ENCODE peak calls at places on chromosomes 5 and 9, in nine cellular contexts. M is tibial artery, B is PC-9, A is Peyer's patch, L is spleen, G is skeletal muscle cell, O is SJSA1, P is astrocyte, I is mesendoderm. Q is an unnamed sample.

GRCh38 chr5:16596541-16596940 is 20.3 kb downstream of the RETREG1 start:
- DNase-seq in I (no peak), O (no peak), G (no peak), B (no peak), M (no peak), P (peak), L (no peak), A (no peak), Q (no peak)

GRCh38 chr9:132641216-132641615 is 28.6 kb downstream of the DDX31 start:
- DNase-seq in O (no peak), A (no peak), G (no peak), M (no peak), B (no peak), P (no peak), L (no peak), I (no peak), Q (no peak)

GRCh38 chr5:69024241-69024651 is 69.6 kb upstream of the SLC30A5 start:
- DNase-seq in A (no peak), L (no peak), M (no peak), O (no peak), P (peak), G (no peak), B (peak), I (peak), Q (no peak)

GRCh38 chr9:69919461-69920061 is 98.9 kb downstream of the CFAP95 start:
- DNase-seq in B (peak), M (no peak), I (peak), O (no peak), P (peak), L (no peak), A (no peak), G (no peak), Q (no peak)

GRCh38 chr5:153896701-153897100 is 142.0 kb downstream of the FAM114A2 start:
- DNase-seq in B (no peak), M (peak), O (no peak), I (no peak), L (no peak), P (peak), G (peak), A (no peak), Q (no peak)

GRCh38 chr9:134271338-134272301 is 54.6 kb upstream of the RXRA start:
- DNase-seq in P (no peak), G (no peak), B (no peak), L (no peak), A (no peak), M (no peak), I (no peak), O (no peak), Q (no peak)

GRCh38 chr5:10123254-10123989 is 126.3 kb downstream of the ATPSCKMT start:
- DNase-seq in B (no peak), L (no peak), O (peak), M (no peak), P (no peak), G (no peak), I (no peak), A (no peak), Q (no peak)

GRCh38 chr5:36657563-36657995 is 51.2 kb downstream of the SLC1A3 start:
- DNase-seq in P (peak), L (no peak), I (no peak), G (peak), B (no peak), O (peak), M (peak), A (no peak), Q (peak)

GRCh38 chr9:33374634-33375237 is 27.6 kb downstream of the AQP7 start:
- DNase-seq in M (peak), A (peak), B (peak), G (peak), L (peak), P (peak), I (peak), O (peak), Q (peak)

GRCh38 chr5:17415282-17415681 is 82.7 kb upstream of the TAF11L2 start:
- DNase-seq in M (no peak), G (no peak), B (no peak), L (peak), A (no peak), O (no peak), I (peak), P (no peak), Q (no peak)

GRCh38 chr5:50325237-50325832 is 115.8 kb downstream of the EMB start:
- DNase-seq in G (no peak), I (peak), B (no peak), A (no peak), P (peak), L (no peak), M (no peak), O (no peak), Q (no peak)

GRCh38 chr9:107605041-107605440 is 115.5 kb upstream of the KLF4 start:
- DNase-seq in M (no peak), O (no peak), L (no peak), P (no peak), A (no peak), G (no peak), I (peak), B (no peak), Q (no peak)
- H3K4me3 ChIP-seq in M (no peak), O (no peak), L (no peak), P (no peak), A (no peak), G (no peak), I (no peak), B (no peak), Q (no peak)

DNA sequence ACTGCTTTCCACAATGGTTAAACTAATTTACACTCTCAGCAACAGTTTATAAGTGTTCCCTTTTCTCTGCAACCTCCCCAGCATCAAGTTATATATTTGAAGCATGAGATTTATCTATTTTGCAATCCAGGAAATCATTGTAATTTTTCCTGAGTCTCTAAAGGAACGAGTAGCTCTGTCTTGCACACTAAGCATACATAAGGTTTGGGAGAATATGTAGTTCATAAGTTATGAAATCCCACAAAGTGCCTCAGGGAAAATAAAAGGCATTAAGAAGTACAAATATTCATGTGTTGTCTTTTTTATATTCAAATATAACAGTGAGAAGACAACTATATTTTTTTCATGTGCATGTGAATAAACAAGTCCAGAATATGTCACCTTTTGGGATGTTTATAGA is 377.1 kb upstream of the RORB start:
- DNase-seq in B (no peak), L (no peak), M (no peak), A (no peak), I (no peak), P (no peak), G (no peak), O (no peak), Q (no peak)
- H3K4me3 ChIP-seq in B (no peak), L (no peak), M (no peak), A (no peak), I (no peak), P (no peak), G (no peak), O (no peak), Q (no peak)

DNA sequence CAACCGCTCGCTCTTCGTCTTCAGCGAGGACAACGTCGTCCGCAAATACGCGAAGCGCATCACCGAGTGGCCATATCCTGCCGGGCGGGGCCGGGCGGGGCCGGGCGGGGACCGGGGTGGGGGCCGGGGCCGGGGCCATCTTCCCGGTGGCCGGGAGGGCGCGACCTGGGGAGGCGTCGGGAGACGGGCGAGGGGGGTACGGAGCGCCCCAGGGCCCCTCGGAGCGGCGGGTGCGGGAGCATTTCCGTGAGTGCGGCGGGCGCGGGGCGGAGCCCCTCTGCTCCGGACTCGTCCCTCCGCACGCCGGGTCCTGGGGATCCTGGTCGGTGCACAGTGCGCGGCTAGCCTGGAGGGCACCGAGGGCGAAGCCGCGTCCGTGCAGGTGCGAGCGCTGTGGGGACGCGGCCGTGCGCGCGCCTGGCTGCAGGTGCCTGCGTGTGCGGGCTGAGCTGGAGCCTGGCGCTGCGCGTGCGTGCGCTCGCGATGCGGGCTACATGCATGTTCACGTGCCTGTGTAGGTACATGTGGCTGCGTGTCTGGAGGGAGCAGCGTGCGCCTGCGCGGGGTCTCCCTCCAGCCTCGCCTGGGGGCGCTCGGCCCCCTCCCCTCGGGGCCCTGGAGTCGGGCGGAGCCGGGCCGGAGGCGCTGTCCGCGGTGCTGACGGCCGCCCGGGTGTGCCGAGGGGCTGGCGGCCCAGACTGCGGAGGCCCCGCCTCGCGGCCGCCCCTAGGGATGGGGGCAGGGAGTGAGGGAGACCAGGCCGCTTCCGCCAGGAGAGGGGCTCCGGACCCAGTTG is 762 bp downstream of the CACNA1B start:
- DNase-seq in A (no peak), M (no peak), G (no peak), B (no peak), O (no peak), L (no peak), P (no peak), I (peak), Q (no peak)
- H3K4me3 ChIP-seq in A (no peak), M (no peak), G (peak), B (no peak), O (no peak), L (peak), P (peak), I (no peak), Q (peak)

DNA sequence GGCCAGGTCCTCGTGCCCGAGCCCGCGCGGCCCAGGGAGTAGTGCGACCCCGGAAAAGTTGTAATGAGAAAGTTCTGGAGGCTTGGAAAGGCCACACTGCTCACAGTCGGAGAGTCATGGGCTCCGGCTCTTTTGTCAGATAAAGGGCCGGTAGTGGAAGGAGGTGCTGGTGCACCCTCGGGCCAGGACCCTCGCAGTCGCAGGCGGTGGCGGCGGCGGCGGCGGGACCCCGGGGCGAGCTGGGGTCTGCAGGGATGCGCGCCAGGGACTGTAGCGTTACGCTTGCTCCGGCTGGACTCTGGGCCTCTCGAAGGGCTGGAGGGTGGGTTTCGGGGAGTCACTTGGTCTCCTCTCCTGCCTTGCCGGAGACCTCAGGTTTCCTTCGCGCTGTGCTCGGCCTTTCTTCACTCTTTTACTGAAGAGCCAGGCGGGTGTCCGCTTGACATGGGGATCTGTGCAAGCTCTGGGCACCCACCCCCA is 1.5 kb downstream of the RORB start:
- DNase-seq in B (no peak), M (no peak), G (no peak), A (no peak), P (peak), L (no peak), O (no peak), I (peak), Q (no peak)
- H3K4me3 ChIP-seq in B (no peak), M (peak), G (peak), A (peak), P (peak), L (peak), O (no peak), I (peak), Q (peak)

GRCh38 chr5:150444770-150445169 is 4.8 kb downstream of the RPS14 start:
- DNase-seq in B (no peak), G (no peak), O (no peak), M (no peak), I (no peak), A (no peak), L (no peak), P (no peak), Q (no peak)

GRCh38 chr5:150440948-150441812 is 8.4 kb downstream of the RPS14 start:
- DNase-seq in A (no peak), P (no peak), G (no peak), L (no peak), M (no peak), O (no peak), I (peak), B (no peak), Q (no peak)

GRCh38 chr5:150442699-150443080 is 6.8 kb downstream of the RPS14 start:
- DNase-seq in A (no peak), G (no peak), L (no peak), I (no peak), B (no peak), O (no peak), M (no peak), P (no peak), Q (no peak)

GRCh38 chr5:150443242-150444075 is 6.1 kb downstream of the RPS14 start:
- DNase-seq in P (no peak), I (no peak), O (no peak), M (no peak), B (no peak), G (no peak), A (no peak), L (no peak), Q (no peak)

DNA sequence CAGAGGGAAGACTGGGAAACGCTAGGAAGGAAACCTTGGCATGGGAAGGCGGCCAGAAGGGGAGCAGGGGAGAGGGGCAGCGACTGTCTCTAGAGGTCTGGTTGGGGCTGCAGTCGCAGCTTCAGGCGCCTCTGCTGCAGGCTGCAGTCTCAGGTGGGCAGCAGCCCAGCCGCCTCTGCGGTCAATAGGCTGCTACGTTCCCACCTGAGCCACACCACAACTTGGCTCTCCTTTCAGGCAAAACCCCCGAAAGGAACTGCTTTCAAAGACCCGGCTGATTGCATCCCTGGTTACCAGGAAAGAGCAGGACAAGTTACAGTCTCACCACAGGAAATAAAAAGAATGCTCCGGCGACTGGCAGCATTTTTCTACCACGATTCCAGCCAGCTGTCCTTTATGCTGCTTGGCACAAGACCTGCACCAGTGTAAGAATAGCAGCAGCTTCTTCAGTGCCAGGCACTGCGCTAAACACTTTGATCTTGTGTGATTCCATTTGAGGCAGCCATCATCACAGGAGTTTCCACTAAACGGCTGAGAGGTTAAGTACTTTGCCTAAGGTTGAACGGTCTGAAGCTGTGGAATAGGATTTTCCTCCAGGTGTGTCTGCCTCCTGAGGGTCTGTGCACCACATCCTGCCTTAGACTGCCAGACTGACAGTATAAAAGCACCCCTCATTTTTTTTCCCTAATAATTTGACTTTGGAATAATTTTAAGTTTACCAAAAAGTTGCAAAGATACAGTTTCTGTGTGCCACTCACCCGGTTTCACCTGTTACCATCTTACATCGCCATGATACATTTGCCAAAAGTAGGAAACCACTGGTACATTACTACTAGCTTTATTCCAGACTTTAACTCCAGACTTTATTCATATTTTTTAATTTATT is 7.5 kb downstream of the RPS14 start:
- DNase-seq in M (no peak), A (no peak), O (no peak), I (no peak), G (no peak), L (no peak), P (no peak), B (no peak), Q (no peak)
- H3K4me3 ChIP-seq in M (no peak), A (no peak), O (no peak), I (no peak), G (no peak), L (no peak), P (no peak), B (no peak), Q (no peak)

GRCh38 chr5:93598997-93599371 is 16.0 kb downstream of the NR2F1 start:
- DNase-seq in L (no peak), O (no peak), G (no peak), M (no peak), P (no peak), B (no peak), I (no peak), A (no peak), Q (no peak)

GRCh38 chr5:93599427-93600146 is 16.6 kb downstream of the NR2F1 start:
- DNase-seq in P (peak), G (no peak), L (no peak), O (no peak), A (no peak), I (peak), B (no peak), M (no peak), Q (no peak)

GRCh38 chr5:93601053-93601429 is 18.0 kb downstream of the NR2F1 start:
- DNase-seq in L (no peak), A (no peak), P (no peak), G (no peak), I (no peak), M (no peak), B (no peak), O (no peak), Q (no peak)

GRCh38 chr5:93601433-93602175 is 18.6 kb downstream of the NR2F1 start:
- DNase-seq in A (no peak), O (no peak), M (no peak), P (peak), B (no peak), L (no peak), G (no peak), I (no peak), Q (no peak)

GRCh38 chr5:93600409-93601052 is 17.5 kb downstream of the NR2F1 start:
- DNase-seq in I (no peak), A (no peak), O (no peak), B (no peak), P (peak), M (no peak), G (no peak), L (no peak), Q (no peak)
- H3K4me3 ChIP-seq in I (no peak), A (no peak), O (no peak), B (no peak), P (peak), M (no peak), G (no peak), L (no peak), Q (peak)

GRCh38 chr5:122126711-122127385 is 2.5 kb upstream of the ZNF474 start:
- DNase-seq in B (no peak), P (peak), M (peak), I (no peak), G (no peak), A (no peak), L (no peak), O (no peak), Q (no peak)

GRCh38 chr5:122129332-122129731 is at the start of gene ZNF474:
- DNase-seq in I (peak), G (peak), L (no peak), B (peak), P (peak), O (peak), A (no peak), M (peak), Q (no peak)

GRCh38 chr5:122126177-122126701 is 3.1 kb upstream of the ZNF474 start:
- DNase-seq in O (no peak), A (no peak), B (no peak), I (no peak), G (peak), P (peak), L (no peak), M (no peak), Q (no peak)

GRCh38 chr5:122124766-122125165 is 4.6 kb upstream of the ZNF474 start:
- DNase-seq in L (no peak), I (no peak), A (no peak), M (no peak), B (no peak), P (no peak), O (no peak), G (no peak), Q (no peak)

GRCh38 chr5:122130152-122130551 is 806 bp downstream of the ZNF474 start:
- DNase-seq in P (no peak), M (no peak), G (no peak), O (no peak), I (peak), A (no peak), B (no peak), L (no peak), Q (no peak)
- H3K4me3 ChIP-seq in P (no peak), M (no peak), G (no peak), O (no peak), I (no peak), A (no peak), B (no peak), L (no peak), Q (no peak)

DNA sequence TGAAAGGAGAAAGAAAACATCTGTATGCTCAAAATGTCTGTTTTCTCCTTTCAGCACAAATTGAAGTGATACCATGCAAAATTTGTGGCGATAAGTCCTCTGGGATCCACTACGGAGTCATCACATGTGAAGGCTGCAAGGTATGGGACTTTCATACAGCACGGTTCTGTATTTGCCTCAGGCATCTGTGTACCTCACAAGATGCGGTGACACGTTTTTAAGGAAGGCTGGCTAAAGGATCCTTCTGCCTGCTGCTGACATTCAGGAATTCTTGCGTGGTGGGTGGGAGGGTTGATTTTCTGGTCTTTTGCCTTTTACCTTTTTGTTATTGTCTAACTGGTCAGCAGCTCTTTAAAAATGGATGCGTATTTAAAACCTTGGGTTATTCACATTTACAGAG is 133.1 kb downstream of the RORB start:
- DNase-seq in B (no peak), M (no peak), A (no peak), O (no peak), I (peak), L (no peak), P (no peak), G (no peak), Q (no peak)
- H3K4me3 ChIP-seq in B (no peak), M (no peak), A (no peak), O (no peak), I (no peak), L (no peak), P (no peak), G (no peak), Q (no peak)

GRCh38 chr9:123687246-123687721 is 242.6 kb downstream of the DENND1A start:
- DNase-seq in A (no peak), B (peak), P (no peak), M (no peak), O (no peak), G (no peak), L (no peak), I (no peak), Q (no peak)
- H3K4me3 ChIP-seq in A (no peak), B (no peak), P (no peak), M (no peak), O (no peak), G (no peak), L (no peak), I (no peak), Q (no peak)

DNA sequence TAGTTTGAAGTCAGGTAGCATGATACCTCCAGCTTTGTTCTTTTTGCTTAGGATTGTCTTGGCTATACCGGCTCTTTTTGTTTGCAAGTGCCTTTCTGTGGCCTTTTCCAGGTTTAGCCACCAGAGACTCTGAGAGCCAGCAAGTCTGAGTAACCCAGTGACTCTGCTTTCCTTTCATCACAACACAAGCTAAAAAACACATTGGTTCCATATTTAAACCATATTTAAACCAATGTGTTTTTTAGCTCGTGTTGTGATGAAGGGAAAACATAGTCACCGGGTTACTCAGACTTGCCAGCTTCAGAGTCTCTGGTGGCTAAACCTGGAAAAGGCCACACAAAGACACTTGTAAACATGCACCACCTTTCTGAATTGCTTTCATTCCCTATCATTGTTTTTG is 493.3 kb downstream of the NTRK2 start:
- DNase-seq in A (no peak), O (no peak), I (no peak), M (no peak), B (no peak), G (no peak), P (no peak), L (no peak), Q (no peak)
- H3K4me3 ChIP-seq in A (no peak), O (no peak), I (no peak), M (no peak), B (no peak), G (no peak), P (no peak), L (no peak), Q (no peak)

Q was measured in right atrium auricular region.